ENCODE peak calls at places on chromosome 6, in nine cellular contexts. M is body of pancreas, W is IMR-90, H is RWPE2, P is OCI-LY7, U is MM.1S, T is PC-9, Z is ovary, S is mesendoderm. Q is an unnamed sample.
A peak's percentile ranks its signal among the peaks of the same experiment; 100 is the strongest.

GRCh38 chr6:163354779-163355431 is 59.6 kb upstream of the QKI start:
- DNase-seq in W (peak; percentile 28), T (no peak), H (no peak), U (no peak), P (no peak), S (no peak), Z (no peak), M (peak; percentile 49), Q (peak; percentile 6)

GRCh38 chr6:53986165-53986720 is 125.0 kb upstream of the MLIP start:
- DNase-seq in U (peak; percentile 41), H (no peak), T (peak; percentile 43), Z (no peak), M (peak; percentile 50), S (peak; percentile 54), P (peak; percentile 9), W (peak; percentile 70), Q (no peak)

GRCh38 chr6:137870744-137871247 is 3.7 kb downstream of the TNFAIP3 start:
- DNase-seq in P (peak; percentile 39), S (no peak), H (no peak), T (no peak), W (peak; percentile 31), U (peak; percentile 72), Z (no peak), M (no peak), Q (no peak)

GRCh38 chr6:20965915-20966314 is 431.7 kb downstream of the CDKAL1 start:
- DNase-seq in M (no peak), U (no peak), T (no peak), Z (no peak), W (no peak), H (no peak), S (no peak), P (no peak), Q (no peak)

GRCh38 chr6:35370124-35370741 is 27.9 kb downstream of the PPARD start:
- DNase-seq in W (peak; percentile 95), U (peak; percentile 33), H (peak; percentile 95), T (peak; percentile 76), Z (no peak), P (peak; percentile 71), M (peak; percentile 80), S (no peak), Q (peak; percentile 95)

GRCh38 chr6:96878101-96878500 is 19.6 kb downstream of the NDUFAF4 start:
- DNase-seq in P (no peak), Z (no peak), S (no peak), U (no peak), T (no peak), M (no peak), W (peak; percentile 13), H (no peak), Q (peak; percentile 56)

GRCh38 chr6:132122871-132123270 is 171.7 kb upstream of the CCN2 start:
- DNase-seq in S (no peak), P (no peak), M (no peak), U (no peak), W (peak; percentile 100), T (no peak), H (no peak), Z (no peak), Q (peak; percentile 89)

GRCh38 chr6:92376711-92377110 is 1042.6 kb downstream of the EPHA7 start:
- DNase-seq in U (no peak), M (no peak), H (no peak), T (no peak), S (no peak), Z (no peak), W (peak; percentile 2), P (no peak), Q (no peak)

GRCh38 chr6:75205776-75206334 is at the start of gene COL12A1:
- DNase-seq in S (peak; percentile 82), U (no peak), M (peak; percentile 78), T (peak; percentile 92), Z (peak; percentile 91), W (peak; percentile 100), P (no peak), H (peak; percentile 97), Q (peak; percentile 97)

GRCh38 chr6:169723991-169724553 is at the start of gene PHF10:
- DNase-seq in U (no peak), H (no peak), W (no peak), T (no peak), P (peak; percentile 58), S (peak; percentile 52), M (peak; percentile 25), Z (no peak), Q (peak; percentile 9)

GRCh38 chr6:125818225-125818657 is 27.5 kb downstream of the NCOA7 start:
- DNase-seq in T (no peak), M (no peak), U (peak; percentile 21), H (no peak), Z (no peak), P (no peak), S (no peak), W (peak; percentile 17), Q (no peak)

GRCh38 chr6:168286116-168286515 is 33.5 kb downstream of the DACT2 start:
- DNase-seq in T (no peak), W (no peak), P (no peak), H (no peak), Z (no peak), M (no peak), U (no peak), S (no peak), Q (no peak)

GRCh38 chr6:139262519-139263300 is 29.1 kb downstream of the TXLNB start:
- DNase-seq in S (no peak), W (peak; percentile 50), H (no peak), U (peak; percentile 26), P (peak; percentile 78), Z (no peak), M (no peak), T (no peak), Q (no peak)

GRCh38 chr6:111871725-111872520 is 1.3 kb downstream of the FYN start:
- DNase-seq in P (peak; percentile 46), W (peak; percentile 30), Z (peak; percentile 39), U (no peak), T (peak; percentile 17), S (peak; percentile 84), H (no peak), M (no peak), Q (peak; percentile 39)

GRCh38 chr6:33290459-33290858 is 1.1 kb downstream of the PFDN6 start:
- DNase-seq in P (no peak), U (no peak), Z (no peak), T (no peak), W (no peak), M (no peak), S (no peak), H (no peak), Q (no peak)

GRCh38 chr6:14144678-14145113 is 27.1 kb downstream of the CD83 start:
- DNase-seq in M (peak; percentile 63), U (peak; percentile 57), T (peak; percentile 65), S (peak; percentile 90), P (peak; percentile 80), Z (peak; percentile 43), H (no peak), W (peak; percentile 62), Q (peak; percentile 73)
- H3K4me1 ChIP-seq in M (no peaks in the 10 kb centered on the region), U (no peaks in the 10 kb centered on the region), T (peaks cover 12% of the 10 kb centered on the region), S (no peaks in the 10 kb centered on the region), P (no peaks in the 10 kb centered on the region), Z (peaks cover 2% of the 10 kb centered on the region), H (no peaks in the 10 kb centered on the region), W (no peaks in the 10 kb centered on the region), Q (no peaks in the 10 kb centered on the region)

DNA sequence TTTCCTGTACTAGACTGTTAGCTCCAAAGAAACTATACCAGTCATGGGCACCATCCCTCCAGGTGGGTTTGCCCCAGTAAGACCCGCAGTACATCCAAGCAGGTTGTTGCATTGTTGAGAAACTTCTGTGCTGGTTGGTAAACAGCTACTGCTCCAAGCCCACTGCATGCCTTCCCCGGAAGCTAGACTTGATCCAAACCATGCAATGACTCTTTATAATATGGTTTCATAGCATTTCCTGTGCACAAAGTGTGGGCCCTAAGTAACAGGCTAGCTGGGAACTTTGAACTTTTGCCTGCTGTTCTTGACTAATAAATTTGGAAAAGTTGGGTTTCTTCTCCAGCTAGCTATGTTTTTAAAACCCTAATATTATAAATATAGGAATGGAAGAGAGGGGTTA is 51.9 kb downstream of the GFOD1 start:
- DNase-seq in M (no peak), P (no peak), T (no peak), S (no peak), Z (no peak), W (no peak), U (no peak), H (no peak), Q (no peak)
- H3K4me3 ChIP-seq in M (no peak overlapping the region), P (no peak overlapping the region), T (no peak overlapping the region), S (no peak overlapping the region), Z (no peak overlapping the region), W (no peak overlapping the region), U (no peak overlapping the region), H (no peak overlapping the region), Q (no peak overlapping the region)

DNA sequence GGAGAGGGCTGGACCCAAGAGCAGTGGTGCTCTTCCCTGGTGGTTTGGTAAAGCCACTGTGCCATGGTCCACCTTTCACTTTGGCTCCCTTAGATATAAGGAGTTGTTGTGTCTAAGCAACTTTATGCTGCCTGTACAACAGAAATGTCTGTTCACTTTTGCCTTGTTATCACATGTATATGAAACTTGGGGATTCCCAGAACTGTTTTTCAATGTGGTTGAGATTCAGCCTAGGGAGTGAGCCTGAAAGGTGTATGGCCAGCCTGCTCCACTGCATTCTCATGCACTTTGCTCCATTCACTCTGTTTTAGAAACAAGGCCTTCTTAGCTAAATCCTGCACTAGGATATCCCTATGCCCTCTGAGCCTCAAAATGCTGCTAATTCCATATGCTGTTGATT is 234.5 kb upstream of the THEMIS start:
- DNase-seq in H (no peak), S (no peak), W (no peak), P (no peak), Z (no peak), T (no peak), U (peak; percentile 61), M (no peak), Q (no peak)
- H3K4me1 ChIP-seq in H (peaks cover 25% of the 10 kb centered on the region), S (no peaks in the 10 kb centered on the region), W (peaks cover 6% of the 10 kb centered on the region), P (no peaks in the 10 kb centered on the region), Z (no peaks in the 10 kb centered on the region), T (peaks cover 12% of the 10 kb centered on the region), U (peaks cover 14% of the 10 kb centered on the region), M (no peaks in the 10 kb centered on the region), Q (peaks cover 10% of the 10 kb centered on the region)

DNA sequence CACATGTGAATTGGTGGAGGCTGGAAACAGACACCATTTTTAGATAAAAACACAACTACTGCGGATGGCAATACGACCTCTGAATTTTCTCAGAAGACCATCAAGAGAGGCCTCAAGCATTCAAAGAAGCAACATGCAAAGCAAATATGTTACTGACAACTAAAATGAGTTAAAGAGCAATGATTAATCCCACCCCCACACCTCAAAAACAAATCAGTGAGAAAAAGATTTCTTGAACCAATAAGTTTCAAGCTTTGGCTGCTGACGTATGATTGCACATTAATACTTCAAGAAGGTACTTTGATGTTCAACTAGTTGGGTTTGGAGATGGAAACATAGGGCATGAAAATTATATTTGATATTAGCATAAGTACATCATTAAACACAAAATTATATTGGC is 982 bp downstream of the MMUT start:
- DNase-seq in W (peak; percentile 6), Z (no peak), U (no peak), M (no peak), H (no peak), S (no peak), P (peak; percentile 24), T (no peak), Q (no peak)
- H3K4me3 ChIP-seq in W (peak overlapping the region; percentile 82), Z (peak overlapping the region; percentile 62), U (peak overlapping the region; percentile 95), M (peak overlapping the region; percentile 57), H (peak overlapping the region; percentile 69), S (no peak overlapping the region), P (peak overlapping the region; percentile 96), T (peak overlapping the region; percentile 89), Q (peak overlapping the region; percentile 63)

GRCh38 chr6:167210375-167211295 is 52.9 kb upstream of the GPR31 start:
- DNase-seq in H (no peak), Z (no peak), U (no peak), S (peak; percentile 83), T (no peak), P (no peak), M (no peak), W (no peak), Q (no peak)
- H3K4me1 ChIP-seq in H (no peaks in the 10 kb centered on the region), Z (no peaks in the 10 kb centered on the region), U (no peaks in the 10 kb centered on the region), S (no peaks in the 10 kb centered on the region), T (no peaks in the 10 kb centered on the region), P (no peaks in the 10 kb centered on the region), M (peaks cover 2% of the 10 kb centered on the region), W (no peaks in the 10 kb centered on the region), Q (no peaks in the 10 kb centered on the region)

Q was measured in SJSA1.